ENCODE peak calls at places on chromosomes 4 and X, in six cellular contexts. D, B, C, G, R and M are unnamed samples.
A peak's percentile ranks its signal among the peaks of the same experiment; 100 is the strongest.

GRCh38 chr4:93731448-93731847 is 97.1 kb upstream of the ATOH1 start:
- DNase-seq in D (peak; percentile 51), B (no peak), C (no peak), G (no peak), R (peak; percentile 1), M (no peak)

GRCh38 chrX:2471641-2472040 is 29.1 kb downstream of the DHRSX start:
- DNase-seq in D (no peak), B (no peak), C (no peak), G (no peak), R (no peak), M (no peak)

GRCh38 chr4:81516241-81516640 is 44.5 kb upstream of the RASGEF1B start:
- DNase-seq in D (no peak), B (peak; percentile 50), C (no peak), G (no peak), R (no peak), M (no peak)

GRCh38 chrX:103343105-103343504 is 13.1 kb downstream of the TCEAL7 start:
- DNase-seq in D (peak; percentile 61), B (peak; percentile 71), C (peak; percentile 9), G (no peak), R (no peak), M (no peak)

GRCh38 chr4:169160825-169161224 is 109.9 kb downstream of the SH3RF1 start:
- DNase-seq in D (no peak), B (no peak), C (no peak), G (no peak), R (no peak), M (no peak)

GRCh38 chr4:8774071-8774470 is 97.6 kb downstream of the HMX1 start:
- DNase-seq in D (no peak), B (no peak), C (no peak), G (no peak), R (no peak), M (no peak)

GRCh38 chrX:21800344-21800770 is 39.1 kb upstream of the MBTPS2 start:
- DNase-seq in D (no peak), B (no peak), C (no peak), G (no peak), R (peak; percentile 7), M (no peak)

GRCh38 chr4:169795585-169795984 is 37.8 kb upstream of the HPF1 start:
- DNase-seq in D (no peak), B (no peak), C (no peak), G (no peak), R (peak; percentile 10), M (no peak)

GRCh38 chrX:49838374-49838773 is 9.3 kb downstream of the PAGE4 start:
- DNase-seq in D (peak; percentile 43), B (peak; percentile 18), C (peak; percentile 5), G (no peak), R (peak; percentile 3), M (no peak)

GRCh38 chr4:124018383-124019317 is 622.1 kb downstream of the SPRY1 start:
- DNase-seq in D (peak; percentile 55), B (peak; percentile 1), C (peak; percentile 85), G (no peak), R (peak; percentile 65), M (peak; percentile 1)

GRCh38 chrX:46959101-46959500 is 46.9 kb downstream of the JADE3 start:
- DNase-seq in D (no peak), B (no peak), C (no peak), G (no peak), R (no peak), M (no peak)

GRCh38 chr4:39044364-39044946 is 12.2 kb upstream of the TMEM156 start:
- DNase-seq in D (peak; percentile 95), B (peak; percentile 97), C (peak; percentile 61), G (peak; percentile 66), R (peak; percentile 83), M (peak; percentile 51)